ENCODE peak calls at places on chromosomes 13 and 19, in five cellular contexts. K is adipocyte, Q is endodermal cell, W is H9, X is mammary epithelial cell. Z is an unnamed sample.
A peak's percentile ranks its signal among the peaks of the same experiment; 100 is the strongest.

GRCh38 chr13:41004875-41005693 is 14.0 kb downstream of the ELF1 start:
- DNase-seq in K (no peak), Q (no peak), W (no peak), X (no peak), Z (no peak)

GRCh38 chr19:49149652-49150105 is 5.5 kb downstream of the HRC start:
- DNase-seq in K (peak; percentile 91), Q (peak; percentile 93), W (peak; percentile 80), X (peak; percentile 66), Z (peak; percentile 70)

GRCh38 chr19:1455336-1456120 is 5.6 kb downstream of the APC2 start:
- DNase-seq in K (peak; percentile 63), Q (peak; percentile 98), W (peak; percentile 98), X (peak; percentile 61), Z (no peak)

GRCh38 chr19:38528213-38528755 is 89.5 kb downstream of the MAP4K1 start:
- DNase-seq in K (no peak), Q (no peak), W (no peak), X (no peak), Z (no peak)

GRCh38 chr13:113468029-113468428 is 14.7 kb upstream of the ADPRHL1 start:
- DNase-seq in K (no peak), Q (peak; percentile 4), W (no peak), X (no peak), Z (no peak)

GRCh38 chr19:8654591-8655339 is 24.3 kb downstream of the NFILZ start:
- DNase-seq in K (peak; percentile 85), Q (peak; percentile 90), W (peak; percentile 75), X (peak; percentile 16), Z (peak; percentile 56)

GRCh38 chr19:51572908-51573307 is 1.8 kb downstream of the ZNF175 start:
- DNase-seq in K (peak; percentile 5), Q (no peak), W (no peak), X (peak; percentile 52), Z (no peak)

GRCh38 chr19:44512326-44513298 is 12.3 kb upstream of the ZNF180 start:
- DNase-seq in K (peak; percentile 49), Q (peak; percentile 94), W (peak; percentile 80), X (peak; percentile 61), Z (peak; percentile 20)

GRCh38 chr19:52896431-52897148 is 845 bp downstream of the ZNF320 start:
- DNase-seq in K (peak; percentile 37), Q (peak; percentile 68), W (peak; percentile 40), X (peak; percentile 21), Z (no peak)

GRCh38 chr19:1980782-1981181 is 34.7 kb downstream of the BTBD2 start:
- DNase-seq in K (no peak), Q (no peak), W (no peak), X (no peak), Z (no peak)

GRCh38 chr13:24505256-24505655 is 7.3 kb downstream of the PARP4 start:
- DNase-seq in K (no peak), Q (no peak), W (no peak), X (no peak), Z (no peak)

GRCh38 chr19:44051654-44052402 is at the start of gene ZNF223:
- DNase-seq in K (peak; percentile 96), Q (peak; percentile 98), W (peak; percentile 97), X (peak; percentile 97), Z (peak; percentile 80)

GRCh38 chr13:51488212-51488611 is 35.4 kb upstream of the INTS6 start:
- DNase-seq in K (no peak), Q (no peak), W (no peak), X (peak; percentile 40), Z (no peak)

GRCh38 chr19:1251503-1252220 is 3.3 kb downstream of the MIDN start:
- DNase-seq in K (no peak), Q (peak; percentile 71), W (no peak), X (no peak), Z (no peak)

GRCh38 chr13:59398661-59399060 is 765.1 kb downstream of the DIAPH3 start:
- DNase-seq in K (no peak), Q (no peak), W (no peak), X (no peak), Z (no peak)

GRCh38 chr13:113656015-113656588 is 1.9 kb downstream of the ATP4B start:
- DNase-seq in K (no peak), Q (no peak), W (no peak), X (no peak), Z (no peak)

GRCh38 chr19:29798783-29799182 is 13.0 kb upstream of the CCNE1 start:
- DNase-seq in K (peak; percentile 57), Q (no peak), W (no peak), X (no peak), Z (no peak)

GRCh38 chr19:29626386-29626785 is 20.3 kb downstream of the POP4 start:
- DNase-seq in K (no peak), Q (no peak), W (no peak), X (no peak), Z (no peak)

GRCh38 chr19:44706506-44707236 is 7.7 kb downstream of the CEACAM16 start:
- DNase-seq in K (no peak), Q (no peak), W (no peak), X (no peak), Z (no peak)

GRCh38 chr19:2282062-2282861 is at the start of gene PEAK3:
- DNase-seq in K (peak; percentile 59), Q (peak; percentile 86), W (peak; percentile 70), X (no peak), Z (no peak)

GRCh38 chr13:103288114-103288513 is 221.9 kb upstream of the SLC10A2 start:
- DNase-seq in K (no peak), Q (no peak), W (no peak), X (no peak), Z (no peak)

GRCh38 chr19:19459707-19460251 is 54.3 kb downstream of the GATAD2A start:
- DNase-seq in K (peak; percentile 48), Q (no peak), W (no peak), X (no peak), Z (no peak)

GRCh38 chr13:45341799-45342584 is 1.0 kb upstream of the TPT1 start:
- DNase-seq in K (peak; percentile 72), Q (no peak), W (no peak), X (peak; percentile 61), Z (no peak)

GRCh38 chr19:40433391-40434216 is 7.8 kb upstream of the SERTAD1 start:
- DNase-seq in K (peak; percentile 97), Q (peak; percentile 93), W (peak; percentile 85), X (peak; percentile 83), Z (peak; percentile 63)

GRCh38 chr13:113491418-113491883 is 940 bp upstream of the DCUN1D2 start:
- DNase-seq in K (peak; percentile 81), Q (peak; percentile 77), W (no peak), X (peak; percentile 27), Z (no peak)

GRCh38 chr19:12965812-12966135 is 3.6 kb upstream of the DAND5 start:
- DNase-seq in K (no peak), Q (no peak), W (no peak), X (no peak), Z (no peak)

GRCh38 chr19:56955637-56956216 is 115.2 kb upstream of the PEG3 start:
- DNase-seq in K (no peak), Q (no peak), W (no peak), X (no peak), Z (no peak)

GRCh38 chr13:29383476-29383875 is 212.0 kb downstream of the SLC7A1 start:
- DNase-seq in K (no peak), Q (no peak), W (no peak), X (no peak), Z (no peak)

GRCh38 chr19:3045885-3046603 is 16.3 kb downstream of the TLE5 start:
- DNase-seq in K (no peak), Q (peak; percentile 87), W (peak; percentile 73), X (no peak), Z (no peak)

GRCh38 chr19:17220207-17220758 is 5.1 kb downstream of the USE1 start:
- DNase-seq in K (peak; percentile 64), Q (no peak), W (no peak), X (no peak), Z (no peak)

GRCh38 chr13:95660981-95661581 is 15.9 kb upstream of the DNAJC3 start:
- DNase-seq in K (peak; percentile 83), Q (no peak), W (no peak), X (peak; percentile 24), Z (no peak)

GRCh38 chr13:95156208-95156607 is 145.0 kb downstream of the ABCC4 start:
- DNase-seq in K (peak; percentile 69), Q (no peak), W (no peak), X (no peak), Z (no peak)

GRCh38 chr13:26993780-26994179 is 177.8 kb downstream of the USP12 start:
- DNase-seq in K (no peak), Q (no peak), W (no peak), X (no peak), Z (no peak)

GRCh38 chr13:37492741-37493514 is 105.6 kb downstream of the POSTN start:
- DNase-seq in K (peak; percentile 65), Q (no peak), W (no peak), X (peak; percentile 66), Z (no peak)

GRCh38 chr19:3668331-3669133 is 31.7 kb downstream of the PIP5K1C start:
- DNase-seq in K (peak; percentile 36), Q (no peak), W (no peak), X (no peak), Z (no peak)

GRCh38 chr19:49512970-49513745 is 697 bp downstream of the FCGRT start:
- DNase-seq in K (peak; percentile 63), Q (peak; percentile 87), W (peak; percentile 82), X (no peak), Z (no peak)

GRCh38 chr19:29211562-29212416 is 1.2 kb downstream of the UQCRFS1 start:
- DNase-seq in K (no peak), Q (no peak), W (no peak), X (peak; percentile 9), Z (no peak)

GRCh38 chr19:16076958-16077611 is 790 bp downstream of the TPM4 start:
- DNase-seq in K (peak; percentile 64), Q (peak; percentile 72), W (no peak), X (peak; percentile 29), Z (no peak)

GRCh38 chr13:48489666-48490065 is 43.2 kb downstream of the RCBTB2 start:
- DNase-seq in K (no peak), Q (no peak), W (no peak), X (no peak), Z (no peak)

GRCh38 chr13:48491423-48492122 is 41.3 kb downstream of the RCBTB2 start:
- DNase-seq in K (peak; percentile 22), Q (no peak), W (no peak), X (peak; percentile 13), Z (no peak)

GRCh38 chr13:48492123-48493075 is 40.5 kb downstream of the RCBTB2 start:
- DNase-seq in K (no peak), Q (no peak), W (no peak), X (peak; percentile 57), Z (no peak)

GRCh38 chr13:48489003-48489402 is 43.9 kb downstream of the RCBTB2 start:
- DNase-seq in K (no peak), Q (no peak), W (no peak), X (no peak), Z (no peak)

GRCh38 chr13:48490241-48490640 is 42.6 kb downstream of the RCBTB2 start:
- DNase-seq in K (no peak), Q (no peak), W (no peak), X (no peak), Z (no peak)
- H3K9ac ChIP-seq in K (no peak overlapping the region), Q (no peak overlapping the region), W (no peak overlapping the region), X (no peak overlapping the region), Z (no peak overlapping the region)

GRCh38 chr13:49444517-49445395 is 682 bp downstream of the SETDB2 start:
- DNase-seq in K (peak; percentile 71), Q (peak; percentile 67), W (no peak), X (peak; percentile 52), Z (no peak)
- H3K9ac ChIP-seq in K (peak overlapping the region; percentile 86), Q (peak overlapping the region; percentile 91), W (peak overlapping the region; percentile 35), X (peak overlapping the region; percentile 80), Z (peak overlapping the region; percentile 74)

GRCh38 chr13:66996503-66996902 is 233.6 kb downstream of the PCDH9 start:
- DNase-seq in K (peak; percentile 61), Q (no peak), W (no peak), X (no peak), Z (no peak)
- H3K9ac ChIP-seq in K (no peak overlapping the region), Q (no peak overlapping the region), W (no peak overlapping the region), X (no peak overlapping the region), Z (no peak overlapping the region)

GRCh38 chr19:45895519-45895972 is 6.9 kb downstream of the MYPOP start:
- DNase-seq in K (no peak), Q (no peak), W (no peak), X (no peak), Z (no peak)
- H3K9ac ChIP-seq in K (peak overlapping the region; percentile 72), Q (no peak overlapping the region), W (no peak overlapping the region), X (no peak overlapping the region), Z (no peak overlapping the region)

Z was measured in NT2/D1.